ENCODE peak calls at places on chromosomes 6 and 20, in six cellular contexts. T, B, L, O, Z and D are unnamed samples.

GRCh38 chr6:41964201-41964887 is 22.7 kb upstream of the CCND3 start:
- DNase-seq in T (no peak), B (no peak), L (no peak), O (no peak), Z (no peak), D (no peak)

GRCh38 chr6:39189915-39190544 is 39.2 kb downstream of the KCNK5 start:
- DNase-seq in T (no peak), B (no peak), L (peak), O (no peak), Z (no peak), D (peak)

GRCh38 chr6:16006681-16007080 is 122.2 kb upstream of the MYLIP start:
- DNase-seq in T (no peak), B (no peak), L (no peak), O (no peak), Z (no peak), D (no peak)

GRCh38 chr20:38143238-38143645 is 21.8 kb downstream of the TGM2 start:
- DNase-seq in T (no peak), B (no peak), L (no peak), O (no peak), Z (no peak), D (no peak)

GRCh38 chr6:137001287-137001976 is 43.3 kb downstream of the IL20RA start:
- DNase-seq in T (peak), B (no peak), L (peak), O (no peak), Z (no peak), D (no peak)

GRCh38 chr6:160462551-160463109 is 114.5 kb downstream of the SLC22A3 start:
- DNase-seq in T (peak), B (peak), L (no peak), O (no peak), Z (no peak), D (no peak)

GRCh38 chr6:74187811-74188210 is 491.8 kb downstream of the CD109 start:
- DNase-seq in T (no peak), B (no peak), L (no peak), O (no peak), Z (no peak), D (no peak)

GRCh38 chr6:13486679-13487121 is 700 bp downstream of the GFOD1 start:
- DNase-seq in T (peak), B (no peak), L (peak), O (peak), Z (peak), D (peak)

GRCh38 chr20:4699957-4700356 is 21.8 kb upstream of the PRND start:
- DNase-seq in T (no peak), B (no peak), L (no peak), O (no peak), Z (no peak), D (no peak)

GRCh38 chr6:6469074-6469473 is 119.4 kb upstream of the LY86 start:
- DNase-seq in T (no peak), B (no peak), L (no peak), O (no peak), Z (no peak), D (no peak)

GRCh38 chr6:150016324-150017185 is 8.8 kb downstream of the RAET1L start:
- DNase-seq in T (peak), B (no peak), L (peak), O (peak), Z (peak), D (no peak)

GRCh38 chr6:40477246-40478126 is 109.7 kb downstream of the LRFN2 start:
- DNase-seq in T (no peak), B (no peak), L (peak), O (no peak), Z (no peak), D (peak)

GRCh38 chr6:15990179-15990578 is 138.7 kb upstream of the MYLIP start:
- DNase-seq in T (no peak), B (no peak), L (no peak), O (no peak), Z (no peak), D (no peak)

GRCh38 chr6:134103004-134103403 is 50.6 kb upstream of the SLC2A12 start:
- DNase-seq in T (no peak), B (no peak), L (no peak), O (no peak), Z (no peak), D (no peak)

GRCh38 chr6:106422551-106422950 is 62.0 kb downstream of the CRYBG1 start:
- DNase-seq in T (no peak), B (no peak), L (no peak), O (no peak), Z (no peak), D (no peak)

GRCh38 chr6:106421491-106421890 is 61.0 kb downstream of the CRYBG1 start:
- DNase-seq in T (no peak), B (no peak), L (no peak), O (no peak), Z (no peak), D (no peak)

GRCh38 chr6:106425382-106425781 is 64.9 kb downstream of the CRYBG1 start:
- DNase-seq in T (no peak), B (no peak), L (no peak), O (no peak), Z (no peak), D (no peak)

GRCh38 chr6:106431405-106431804 is 70.9 kb downstream of the CRYBG1 start:
- DNase-seq in T (no peak), B (no peak), L (no peak), O (no peak), Z (no peak), D (no peak)

GRCh38 chr6:106426258-106426657 is 65.7 kb downstream of the CRYBG1 start:
- DNase-seq in T (no peak), B (no peak), L (no peak), O (no peak), Z (no peak), D (no peak)
- TF ChIP-seq CTCF in T (no peak), B (no peak), L (no peak), O (no peak), Z (no peak), D (no peak)

GRCh38 chr6:46189726-46190125 is 18.9 kb upstream of the ENPP5 start:
- DNase-seq in T (no peak), B (no peak), L (no peak), O (no peak), Z (no peak), D (no peak)

GRCh38 chr6:46186583-46186982 is 15.8 kb upstream of the ENPP5 start:
- DNase-seq in T (no peak), B (no peak), L (no peak), O (no peak), Z (no peak), D (no peak)

GRCh38 chr6:46184114-46184513 is 13.3 kb upstream of the ENPP5 start:
- DNase-seq in T (peak), B (peak), L (peak), O (no peak), Z (no peak), D (no peak)
- TF ChIP-seq CTCF in T (peak), B (no peak), L (no peak), O (peak), Z (no peak), D (no peak)

GRCh38 chr6:170297577-170298330 is 6.9 kb upstream of the DLL1 start:
- DNase-seq in T (no peak), B (no peak), L (no peak), O (no peak), Z (no peak), D (no peak)
- TF ChIP-seq CTCF in T (no peak), B (no peak), L (no peak), O (no peak), Z (no peak), D (no peak)

GRCh38 chr6:148959511-148959910 is 212.7 kb downstream of the UST start:
- DNase-seq in T (no peak), B (no peak), L (no peak), O (no peak), Z (no peak), D (no peak)

GRCh38 chr6:148962854-148963515 is 216.2 kb downstream of the UST start:
- DNase-seq in T (no peak), B (no peak), L (no peak), O (no peak), Z (no peak), D (no peak)

GRCh38 chr6:148954461-148954860 is 207.6 kb downstream of the UST start:
- DNase-seq in T (no peak), B (no peak), L (no peak), O (no peak), Z (no peak), D (no peak)

GRCh38 chr6:148954934-148955915 is 208.4 kb downstream of the UST start:
- DNase-seq in T (no peak), B (no peak), L (no peak), O (no peak), Z (no peak), D (no peak)

DNA sequence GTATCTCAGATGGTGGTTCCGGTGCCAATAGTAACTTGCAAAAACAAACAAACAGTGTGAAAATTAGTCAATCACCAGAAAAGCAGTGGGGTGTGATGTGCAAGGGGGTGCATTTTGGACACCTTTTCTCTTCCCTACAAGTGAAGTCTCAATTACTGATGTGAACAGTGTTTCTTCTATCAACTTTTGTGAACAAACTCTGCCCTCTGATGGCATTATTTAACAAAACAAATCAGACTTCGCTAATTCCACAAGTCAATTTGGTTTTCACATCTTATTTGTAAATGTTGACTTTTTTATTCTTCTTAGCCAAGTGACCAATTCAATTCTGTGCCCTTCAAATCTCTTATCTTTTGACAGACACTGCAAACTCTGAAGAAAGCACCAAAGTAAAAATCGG is 212.2 kb downstream of the UST start:
- DNase-seq in T (no peak), B (no peak), L (no peak), O (no peak), Z (no peak), D (no peak)
- TF ChIP-seq CTCF in T (no peak), B (no peak), L (no peak), O (no peak), Z (no peak), D (no peak)